ENCODE peak calls at places on chromosomes 7 and 10, in five cellular contexts. Z, P, B, D and T are unnamed samples.
A peak's percentile ranks its signal among the peaks of the same experiment; 100 is the strongest.

GRCh38 chr10:116708877-116709276 is 33.5 kb downstream of the HSPA12A start:
- DNase-seq in Z (no peak), P (no peak), B (no peak), D (no peak), T (no peak)

GRCh38 chr7:122663733-122664132 is 35.2 kb downstream of the RNF133 start:
- DNase-seq in Z (no peak), P (no peak), B (no peak), D (no peak), T (no peak)

GRCh38 chr7:108351715-108352114 is 104.5 kb downstream of the NRCAM start:
- DNase-seq in Z (no peak), P (no peak), B (peak; percentile 55), D (no peak), T (peak; percentile 15)

GRCh38 chr7:31003721-31004120 is 40.0 kb downstream of the GHRHR start:
- DNase-seq in Z (no peak), P (no peak), B (peak; percentile 8), D (no peak), T (no peak)

GRCh38 chr10:72802291-72803118 is 91.0 kb upstream of the OIT3 start:
- DNase-seq in Z (no peak), P (peak; percentile 75), B (peak; percentile 35), D (no peak), T (peak; percentile 73)

GRCh38 chr7:73978681-73979563 is 49.1 kb upstream of the ELN start:
- DNase-seq in Z (peak; percentile 87), P (no peak), B (peak; percentile 50), D (peak; percentile 15), T (peak; percentile 55)

GRCh38 chr7:64541438-64542359 is 21.2 kb downstream of the ZNF680 start:
- DNase-seq in Z (no peak), P (peak; percentile 85), B (peak; percentile 45), D (peak; percentile 26), T (peak; percentile 79)

GRCh38 chr10:27470890-27471289 is 33.2 kb upstream of the RAB18 start:
- DNase-seq in Z (no peak), P (no peak), B (no peak), D (peak; percentile 16), T (no peak)

GRCh38 chr10:72557362-72557761 is 68.5 kb downstream of the MICU1 start:
- DNase-seq in Z (no peak), P (peak; percentile 22), B (no peak), D (no peak), T (peak; percentile 94)

GRCh38 chr7:5686131-5686530 is 95.3 kb downstream of the RNF216 start:
- DNase-seq in Z (no peak), P (no peak), B (no peak), D (no peak), T (no peak)
- H3K4me3 ChIP-seq in Z (no peak overlapping the region), P (no peak overlapping the region), B (no peak overlapping the region), D (no peak overlapping the region), T (no peak overlapping the region)

GRCh38 chr7:135662123-135662372 is 266 bp upstream of the STMP1 start:
- DNase-seq in Z (no peak), P (no peak), B (no peak), D (no peak), T (no peak)
- TF ChIP-seq CTCF in Z (no peak), P (no peak), B (no peak), D (no peak), T (no peak)

GRCh38 chr7:100836812-100837098 is 9.4 kb upstream of the EPHB4 start:
- DNase-seq in Z (no peak), P (no peak), B (no peak), D (no peak), T (no peak)

GRCh38 chr7:100837099-100837836 is 9.9 kb upstream of the EPHB4 start:
- DNase-seq in Z (peak; percentile 93), P (peak; percentile 93), B (peak; percentile 92), D (peak; percentile 93), T (peak; percentile 94)

GRCh38 chr7:100832281-100832633 is 4.9 kb upstream of the EPHB4 start:
- DNase-seq in Z (no peak), P (no peak), B (no peak), D (no peak), T (no peak)

GRCh38 chr7:100839361-100839760 is 12.0 kb upstream of the EPHB4 start:
- DNase-seq in Z (no peak), P (no peak), B (no peak), D (no peak), T (no peak)

DNA sequence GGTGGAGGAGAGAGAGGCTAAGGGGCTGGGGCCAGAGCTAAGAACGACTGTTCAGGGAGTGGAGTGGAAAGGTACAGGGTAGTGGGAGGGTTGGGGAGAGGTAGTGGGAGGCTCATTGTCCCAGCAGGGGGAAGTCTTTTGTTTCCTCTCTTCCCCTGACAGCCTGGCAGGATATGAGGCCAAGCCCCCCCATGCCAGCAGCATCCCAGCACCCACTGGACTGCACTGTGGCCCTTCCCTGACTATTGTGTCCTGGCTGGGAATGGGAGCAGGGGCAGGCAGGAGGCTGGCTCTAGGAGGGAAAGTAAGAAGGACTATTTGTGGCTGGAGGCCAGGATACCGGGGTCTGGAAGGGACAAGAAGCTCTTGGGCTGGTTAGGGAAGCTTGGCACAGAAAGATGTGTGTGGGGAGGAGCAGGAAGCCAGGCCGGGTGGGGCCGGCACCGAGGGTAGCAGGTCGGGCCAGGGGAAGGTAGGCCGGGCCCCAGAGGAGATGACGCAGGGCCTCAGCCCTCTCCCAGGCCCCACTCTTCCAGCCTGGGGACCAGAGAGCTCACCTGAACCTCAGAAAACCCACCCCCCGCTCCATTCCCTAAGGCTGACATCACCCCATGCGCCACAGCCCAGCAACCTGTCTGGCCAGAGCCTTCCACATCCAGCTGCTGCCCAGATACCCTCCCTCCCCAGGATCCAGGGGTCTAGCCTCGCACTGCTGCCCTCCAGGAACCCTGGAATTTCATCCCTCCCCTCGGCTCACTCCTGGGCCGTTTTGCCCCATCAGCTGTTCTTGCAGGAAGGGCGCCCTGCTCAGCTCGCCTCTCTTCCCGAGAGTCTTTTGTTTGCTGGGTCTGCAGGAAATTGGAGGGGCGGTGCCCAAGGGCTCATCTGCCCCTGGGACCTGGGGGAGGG is 8.8 kb upstream of the EPHB4 start:
- DNase-seq in Z (no peak), P (no peak), B (peak; percentile 86), D (no peak), T (no peak)
- H3K4me3 ChIP-seq in Z (no peak overlapping the region), P (no peak overlapping the region), B (no peak overlapping the region), D (no peak overlapping the region), T (no peak overlapping the region)

GRCh38 chr10:12542271-12542670 is 192.9 kb downstream of the CAMK1D start:
- DNase-seq in Z (no peak), P (no peak), B (no peak), D (no peak), T (no peak)

GRCh38 chr10:12543589-12543988 is 194.2 kb downstream of the CAMK1D start:
- DNase-seq in Z (no peak), P (no peak), B (no peak), D (no peak), T (no peak)

GRCh38 chr10:12550994-12551393 is 201.6 kb downstream of the CAMK1D start:
- DNase-seq in Z (no peak), P (no peak), B (no peak), D (no peak), T (no peak)

GRCh38 chr10:12549297-12549696 is 199.9 kb downstream of the CAMK1D start:
- DNase-seq in Z (no peak), P (no peak), B (no peak), D (no peak), T (no peak)

DNA sequence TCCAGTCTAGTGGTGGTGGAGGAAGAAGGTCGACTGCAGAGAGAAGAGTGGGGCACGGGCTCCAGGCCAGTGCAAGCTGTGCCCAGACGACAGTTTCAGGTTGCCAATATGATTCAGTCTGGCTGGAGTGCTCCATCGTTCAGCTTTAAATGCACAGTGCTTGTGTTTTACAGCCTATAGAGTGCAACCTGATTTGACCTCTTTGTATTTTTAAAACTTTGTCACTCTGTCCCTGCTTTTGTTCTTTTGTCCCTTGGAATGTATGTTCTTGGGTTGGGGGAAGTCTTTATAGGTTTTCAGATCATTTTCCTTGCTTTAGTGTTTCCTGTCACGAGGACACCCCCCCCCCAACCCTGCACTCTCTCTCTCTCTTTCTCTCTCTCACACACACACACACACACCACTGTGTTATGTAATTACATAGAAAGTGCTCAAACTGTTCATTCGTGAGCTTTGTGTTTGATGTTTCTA is 198.0 kb downstream of the CAMK1D start:
- DNase-seq in Z (no peak), P (no peak), B (no peak), D (no peak), T (peak; percentile 29)
- TF ChIP-seq CTCF in Z (no peak), P (no peak), B (no peak), D (no peak), T (no peak)

GRCh38 chr7:233456-234035 is 41.2 kb downstream of the FAM20C start:
- DNase-seq in Z (no peak), P (peak; percentile 71), B (no peak), D (no peak), T (peak; percentile 70)

GRCh38 chr7:235576-236395 is 43.4 kb downstream of the FAM20C start:
- DNase-seq in Z (peak; percentile 66), P (no peak), B (no peak), D (no peak), T (no peak)

GRCh38 chr7:234712-235553 is 42.6 kb downstream of the FAM20C start:
- DNase-seq in Z (no peak), P (no peak), B (peak; percentile 65), D (no peak), T (no peak)

GRCh38 chr7:232571-233455 is 40.4 kb downstream of the FAM20C start:
- DNase-seq in Z (no peak), P (peak; percentile 86), B (no peak), D (no peak), T (peak; percentile 85)

DNA sequence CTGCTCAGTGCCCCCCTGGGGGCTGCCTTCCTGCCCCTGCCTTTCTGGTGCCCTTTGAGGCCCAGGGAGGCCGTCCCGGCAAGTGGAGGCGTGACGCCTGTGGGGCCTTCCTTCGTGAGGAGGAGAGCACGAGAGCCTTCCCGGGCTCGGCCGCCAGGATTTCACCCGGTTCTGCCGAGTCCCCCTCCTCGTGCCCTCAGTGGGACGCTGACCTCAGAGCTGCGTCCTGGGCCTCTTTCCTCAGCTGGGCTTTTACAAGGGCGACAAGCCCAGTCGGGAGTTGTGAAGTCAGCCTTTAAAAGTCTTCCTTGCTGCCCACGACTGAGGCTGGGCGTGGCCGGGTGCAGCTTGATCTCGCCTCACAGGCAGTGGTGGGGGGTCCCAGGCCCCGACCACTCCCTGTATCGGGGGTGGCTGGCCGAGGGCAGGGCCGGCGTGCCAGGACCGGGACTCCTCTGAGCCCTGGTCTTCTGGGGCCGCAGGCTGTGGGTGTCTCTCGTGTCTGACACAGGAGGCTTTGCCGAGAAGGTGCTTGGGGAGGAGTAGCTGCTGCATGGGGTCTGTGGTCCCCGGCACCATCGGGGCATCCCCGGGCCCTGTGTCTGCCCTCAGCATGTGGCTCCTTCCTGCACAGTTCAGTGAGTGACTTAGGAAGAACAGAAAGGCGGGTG is 41.8 kb downstream of the FAM20C start:
- DNase-seq in Z (no peak), P (peak; percentile 54), B (no peak), D (no peak), T (peak; percentile 56)
- H3K4me3 ChIP-seq in Z (no peak overlapping the region), P (no peak overlapping the region), B (no peak overlapping the region), D (no peak overlapping the region), T (no peak overlapping the region)

GRCh38 chr7:81803267-81803666 is 33.4 kb upstream of the HGF start:
- DNase-seq in Z (no peak), P (no peak), B (no peak), D (no peak), T (no peak)
- TF ChIP-seq CTCF in Z (no peak), P (no peak), B (no peak), D (no peak), T (no peak)

GRCh38 chr7:94295805-94296204 is 98.9 kb upstream of the COL1A2 start:
- DNase-seq in Z (no peak), P (peak; percentile 88), B (peak; percentile 46), D (peak; percentile 38), T (peak; percentile 91)
- H3K4me3 ChIP-seq in Z (no peak overlapping the region), P (peak overlapping the region; percentile 8), B (no peak overlapping the region), D (no peak overlapping the region), T (peak overlapping the region; percentile 36)

GRCh38 chr7:636396-636795 is 90.1 kb upstream of the DNAAF5 start:
- DNase-seq in Z (peak; percentile 50), P (no peak), B (no peak), D (peak; percentile 7), T (peak; percentile 38)
- TF ChIP-seq CTCF in Z (peak; percentile 31), P (peak; percentile 48), B (no peak), D (peak; percentile 57), T (peak; percentile 65)